ENCODE peak calls at places on chromosomes 4 and X, in nine cellular contexts. B, P, S, L, Z, N, U, F and W are unnamed samples.

GRCh38 chr4:112775801-112776200 is 138.9 kb downstream of the LARP7 start:
- DNase-seq in Z (no peak), L (no peak), F (no peak), B (peak; percentile 35), N (no peak), S (no peak), P (no peak), U (no peak), W (no peak)

GRCh38 chr4:126106658-126107057 is 791.9 kb downstream of the FAT4 start:
- DNase-seq in N (no peak), Z (peak; percentile 2), U (peak; percentile 3), B (peak; percentile 2), S (no peak), P (no peak), F (no peak), L (no peak), W (no peak)

GRCh38 chrX:31228909-31229308 is 157.1 kb upstream of the FTHL17 start:
- DNase-seq in N (no peak), U (no peak), B (no peak), Z (no peak), P (no peak), S (no peak), F (no peak), L (no peak), W (no peak)

GRCh38 chrX:71679575-71680207 is 12.3 kb downstream of the LOC101059915 start:
- DNase-seq in U (no peak), N (no peak), S (no peak), P (no peak), L (no peak), Z (no peak), B (no peak), F (no peak), W (no peak)

GRCh38 chr4:152392079-152392478 is 143.8 kb downstream of the FBXW7 start:
- DNase-seq in P (no peak), F (no peak), L (no peak), B (no peak), N (no peak), Z (no peak), U (no peak), S (no peak), W (no peak)

GRCh38 chr4:185115827-185116232 is 27.2 kb upstream of the SLC25A4 start:
- DNase-seq in S (no peak), U (peak; percentile 73), N (peak; percentile 42), B (peak; percentile 77), L (no peak), Z (no peak), P (no peak), F (peak; percentile 91), W (no peak)

GRCh38 chr4:123546123-123546654 is 149.6 kb downstream of the SPRY1 start:
- DNase-seq in P (no peak), N (no peak), U (no peak), S (no peak), L (no peak), Z (no peak), B (no peak), F (no peak), W (no peak)

GRCh38 chr4:75639124-75639695 is 8.9 kb upstream of the CDKL2 start:
- DNase-seq in N (no peak), U (no peak), Z (no peak), F (no peak), B (no peak), L (no peak), S (no peak), P (no peak), W (no peak)

GRCh38 chr4:133355636-133356035 is 206.5 kb downstream of the PCDH10 start:
- DNase-seq in Z (no peak), P (no peak), L (no peak), N (no peak), U (no peak), S (no peak), B (no peak), F (no peak), W (no peak)

GRCh38 chrX:11398139-11398538 is 104.9 kb downstream of the AMELX start:
- DNase-seq in P (no peak), F (no peak), U (no peak), N (no peak), L (no peak), Z (no peak), B (no peak), S (no peak), W (no peak)

GRCh38 chr4:168511780-168512467 is 15.1 kb downstream of the PALLD start:
- DNase-seq in N (peak; percentile 26), L (peak; percentile 3), Z (no peak), U (no peak), P (no peak), B (no peak), F (no peak), S (peak; percentile 55), W (no peak)

GRCh38 chr4:61915501-61915900 is 715.4 kb downstream of the ADGRL3 start:
- DNase-seq in L (no peak), B (no peak), U (no peak), Z (no peak), N (no peak), F (no peak), S (no peak), P (no peak), W (no peak)

GRCh38 chrX:12973561-12974216 is 1.2 kb upstream of the TMSB4X start:
- DNase-seq in L (no peak), Z (no peak), N (peak; percentile 49), B (no peak), U (peak; percentile 1), F (no peak), P (no peak), S (peak; percentile 48), W (no peak)

GRCh38 chrX:39772057-39772832 is 325.5 kb downstream of the BCOR start:
- DNase-seq in Z (no peak), S (no peak), L (no peak), F (no peak), N (no peak), P (no peak), U (no peak), B (peak; percentile 74), W (no peak)

GRCh38 chrX:154444001-154444754 is at the start of gene FAM50A:
- DNase-seq in N (peak; percentile 88), Z (peak; percentile 65), P (no peak), F (peak; percentile 21), L (peak; percentile 97), S (peak; percentile 57), B (peak; percentile 94), U (peak; percentile 74), W (peak; percentile 94)

GRCh38 chrX:65926095-65927019 is 113.5 kb downstream of the VSIG4 start:
- DNase-seq in B (no peak), P (no peak), S (peak; percentile 12), Z (no peak), F (no peak), L (no peak), U (no peak), N (no peak), W (no peak)